ENCODE peak calls at places on chromosomes 7 and 10, in eight cellular contexts. Q, F, Y, N, W, P, B and T are unnamed samples.

GRCh38 chr10:81978238-81978637 is 103.2 kb downstream of the NRG3 start:
- DNase-seq in N (peak; percentile 19), F (no peak), B (no peak), Q (peak; percentile 2), P (no peak), Y (peak; percentile 25), W (no peak), T (no peak)

GRCh38 chr7:121366852-121367431 is 29.2 kb downstream of the FAM3C start:
- DNase-seq in Y (peak; percentile 46), B (peak; percentile 14), N (peak; percentile 59), W (no peak), P (no peak), F (no peak), Q (peak; percentile 72), T (peak; percentile 30)

GRCh38 chr10:128210215-128211063 is 84.2 kb upstream of the MKI67 start:
- DNase-seq in Y (no peak), N (peak; percentile 34), Q (peak; percentile 73), P (no peak), F (peak; percentile 78), W (peak; percentile 87), B (peak; percentile 78), T (peak; percentile 80)

GRCh38 chr10:7525314-7526016 is 114.6 kb upstream of the SFMBT2 start:
- DNase-seq in N (peak; percentile 59), Q (peak; percentile 79), W (peak; percentile 87), Y (peak; percentile 83), F (peak; percentile 72), B (peak; percentile 70), P (peak; percentile 48), T (peak; percentile 74)

GRCh38 chr7:134948736-134949135 is 37.6 kb upstream of the AGBL3 start:
- DNase-seq in B (no peak), F (peak; percentile 20), Y (no peak), W (no peak), N (peak; percentile 68), Q (no peak), P (no peak), T (no peak)

GRCh38 chr10:74863508-74863907 is 37.1 kb downstream of the KAT6B start:
- DNase-seq in W (no peak), Q (no peak), N (peak; percentile 25), P (no peak), F (no peak), Y (no peak), B (no peak), T (no peak)

GRCh38 chr7:32892521-32893224 is 1.1 kb upstream of the KBTBD2 start:
- DNase-seq in B (peak; percentile 55), W (peak; percentile 21), Q (peak; percentile 88), Y (peak; percentile 78), F (no peak), P (no peak), N (peak; percentile 75), T (peak; percentile 33)

GRCh38 chr7:77454802-77455201 is 38.7 kb upstream of the GSAP start:
- DNase-seq in F (no peak), W (no peak), P (no peak), B (no peak), N (peak; percentile 64), Q (no peak), Y (no peak), T (no peak)

GRCh38 chr7:7425321-7425720 is 110.4 kb downstream of the COL28A1 start:
- DNase-seq in F (no peak), B (no peak), Y (no peak), W (no peak), N (no peak), P (no peak), Q (no peak), T (no peak)

GRCh38 chr7:22317632-22318031 is 39.3 kb downstream of the RAPGEF5 start:
- DNase-seq in F (no peak), P (no peak), W (no peak), N (no peak), Y (no peak), Q (no peak), B (no peak), T (no peak)

GRCh38 chr7:123260428-123260960 is 60.7 kb upstream of the SLC13A1 start:
- DNase-seq in N (peak; percentile 28), B (no peak), W (no peak), F (no peak), Y (no peak), Q (no peak), P (no peak), T (no peak)

GRCh38 chr10:24571870-24572450 is 151.7 kb downstream of the ARHGAP21 start:
- DNase-seq in P (no peak), Q (no peak), B (no peak), F (no peak), W (no peak), N (no peak), Y (no peak), T (no peak)

GRCh38 chr7:128121731-128122576 is 90.7 kb upstream of the LRRC4 start:
- DNase-seq in Y (no peak), F (no peak), P (no peak), W (no peak), B (no peak), N (peak; percentile 58), Q (peak; percentile 73), T (no peak)

GRCh38 chr7:111866787-111867186 is 304.5 kb upstream of the IMMP2L start:
- DNase-seq in Q (no peak), N (no peak), P (no peak), Y (no peak), B (no peak), W (no peak), F (no peak), T (no peak)

GRCh38 chr7:45292481-45292880 is 134.9 kb downstream of the RAMP3 start:
- DNase-seq in Y (no peak), P (no peak), F (no peak), B (no peak), Q (no peak), W (no peak), N (no peak), T (no peak)

GRCh38 chr7:43890468-43890867 is 15.9 kb downstream of the URGCP start:
- DNase-seq in B (no peak), N (no peak), Y (no peak), F (no peak), P (no peak), Q (no peak), W (no peak), T (no peak)